ENCODE peak calls at places on chromosomes 2 and 18, in seven cellular contexts. T is cardiac muscle cell, Z is brain microvascular endothelial cell, E is fibroblast of lung, V is ovary, S is bronchial epithelial cell, I is GM23338. B is an unnamed sample.

GRCh38 chr2:179850188-179850587 is 11.2 kb downstream of the ZNF385B start:
- DNase-seq in I (no peak), S (peak; percentile 64), Z (peak; percentile 63), T (no peak), E (peak; percentile 75), V (no peak), B (no peak)

GRCh38 chr2:10901160-10901559 is 10.6 kb upstream of the KCNF1 start:
- DNase-seq in S (peak; percentile 89), I (no peak), Z (no peak), T (no peak), V (no peak), E (peak; percentile 39), B (no peak)

GRCh38 chr2:67514515-67514914 is 117.4 kb downstream of the ETAA1 start:
- DNase-seq in T (no peak), I (no peak), E (peak; percentile 49), Z (no peak), V (no peak), S (peak; percentile 69), B (no peak)

GRCh38 chr18:13332874-13333273 is 114.3 kb downstream of the LDLRAD4 start:
- DNase-seq in E (no peak), T (no peak), I (no peak), S (no peak), V (no peak), Z (no peak), B (no peak)

GRCh38 chr2:131520526-131520925 is 7.2 kb upstream of the CCDC74A start:
- DNase-seq in E (no peak), V (no peak), S (no peak), Z (no peak), I (no peak), T (no peak), B (no peak)

GRCh38 chr2:16034975-16035746 is 94.8 kb downstream of the MYCN start:
- DNase-seq in V (no peak), I (no peak), T (no peak), S (no peak), E (no peak), Z (no peak), B (no peak)

GRCh38 chr2:240513544-240514287 is 44.1 kb downstream of the ANKMY1 start:
- DNase-seq in V (peak; percentile 42), I (peak; percentile 91), Z (peak; percentile 85), T (peak; percentile 63), E (peak; percentile 73), S (peak; percentile 82), B (peak; percentile 94)

GRCh38 chr18:59219672-59220163 is at the start of gene GRP:
- DNase-seq in S (no peak), T (peak; percentile 23), V (no peak), E (no peak), I (peak; percentile 59), Z (no peak), B (peak; percentile 77)

GRCh38 chr18:68991281-68991680 is 193.4 kb downstream of the CCDC102B start:
- DNase-seq in V (no peak), T (no peak), Z (peak; percentile 43), S (no peak), E (peak; percentile 70), I (no peak), B (no peak)

GRCh38 chr2:26905341-26906198 is 57.6 kb downstream of the DPYSL5 start:
- DNase-seq in S (no peak), V (no peak), E (no peak), T (no peak), I (no peak), Z (no peak), B (no peak)

GRCh38 chr2:121075006-121075545 is 209.9 kb downstream of the TFCP2L1 start:
- DNase-seq in E (peak; percentile 98), S (peak; percentile 89), V (peak; percentile 73), Z (peak; percentile 98), T (peak; percentile 83), I (peak; percentile 94), B (peak; percentile 90)

GRCh38 chr2:8502316-8502715 is 179.5 kb upstream of the ID2 start:
- DNase-seq in V (peak; percentile 56), E (no peak), Z (no peak), I (no peak), S (no peak), T (no peak), B (no peak)

GRCh38 chr2:8508766-8509165 is 173.1 kb upstream of the ID2 start:
- DNase-seq in Z (no peak), S (no peak), I (no peak), V (no peak), E (no peak), T (no peak), B (no peak)

GRCh38 chr2:8506771-8507170 is 175.1 kb upstream of the ID2 start:
- DNase-seq in S (peak; percentile 50), V (no peak), E (no peak), Z (no peak), T (no peak), I (no peak), B (no peak)

GRCh38 chr2:8509613-8510012 is 172.2 kb upstream of the ID2 start:
- DNase-seq in S (no peak), I (no peak), Z (no peak), V (no peak), T (no peak), E (no peak), B (no peak)

GRCh38 chr2:8505311-8505920 is 176.4 kb upstream of the ID2 start:
- DNase-seq in S (no peak), I (no peak), T (peak; percentile 39), V (no peak), E (no peak), Z (no peak), B (no peak)
- H3K36me3 ChIP-seq in S (no peaks in the 10 kb centered on the region), I (no peaks in the 10 kb centered on the region), T (no peaks in the 10 kb centered on the region), V (no peaks in the 10 kb centered on the region), E (no peaks in the 10 kb centered on the region), Z (no peaks in the 10 kb centered on the region), B (no peaks in the 10 kb centered on the region)

GRCh38 chr2:158457826-158458616 is 1.3 kb downstream of the PKP4 start:
- DNase-seq in I (peak; percentile 97), V (peak; percentile 67), S (peak; percentile 41), E (peak; percentile 63), Z (peak; percentile 41), T (peak; percentile 93), B (peak; percentile 83)

GRCh38 chr2:158456309-158457066 is at the start of the genes CCDC148 and PKP4:
- DNase-seq in I (peak; percentile 96), V (peak; percentile 91), E (peak; percentile 92), S (peak; percentile 84), T (peak; percentile 96), Z (peak; percentile 90), B (peak; percentile 93)

GRCh38 chr2:158458617-158458920 is 1.8 kb downstream of the PKP4 start:
- DNase-seq in I (no peak), E (peak; percentile 29), T (no peak), S (no peak), Z (no peak), V (no peak), B (no peak)

GRCh38 chr2:158459161-158460003 is 2.6 kb downstream of the PKP4 start:
- DNase-seq in S (peak; percentile 48), T (no peak), I (no peak), Z (no peak), E (no peak), V (no peak), B (no peak)

DNA sequence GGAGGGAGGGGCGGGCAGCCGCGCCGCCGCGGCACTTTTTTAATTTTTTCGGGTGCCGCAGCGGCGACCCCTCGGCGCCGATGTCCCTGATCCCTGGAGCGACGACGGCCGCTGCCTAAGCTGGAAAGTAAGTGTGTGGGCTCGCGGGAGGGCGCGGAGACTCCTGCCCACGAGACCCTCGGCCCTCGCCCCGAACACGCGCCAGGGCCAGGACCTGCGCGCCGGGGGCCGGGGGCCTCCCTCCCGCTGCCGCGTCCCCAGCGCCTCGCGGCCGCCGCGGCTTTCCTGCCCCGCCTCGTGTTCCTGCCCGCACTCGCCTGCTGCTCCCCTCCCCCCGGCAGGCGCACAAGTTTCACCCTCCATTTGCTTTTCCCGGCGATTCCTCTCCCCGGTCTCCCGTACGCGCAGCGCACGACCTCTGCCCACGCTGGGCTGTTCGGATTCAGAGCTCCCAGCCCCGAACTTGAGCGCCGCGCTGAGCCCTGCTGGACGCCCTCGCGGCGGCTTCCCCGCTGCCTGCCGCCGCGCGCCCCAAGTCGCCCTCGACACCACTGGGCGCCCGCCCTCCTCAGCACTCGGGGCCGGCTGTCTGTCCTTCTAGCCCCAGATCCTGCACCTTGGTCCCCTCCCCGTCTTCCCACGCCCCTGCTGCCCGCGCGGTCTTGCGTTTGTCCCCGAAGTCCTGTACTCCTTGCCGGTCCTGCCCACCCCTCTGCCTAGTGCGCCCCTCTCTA is 507 bp downstream of the PKP4 start:
- DNase-seq in Z (peak; percentile 47), I (peak; percentile 63), E (peak; percentile 64), S (peak; percentile 55), V (peak; percentile 68), T (peak; percentile 76), B (peak; percentile 73)
- H3K36me3 ChIP-seq in Z (no peaks in the 10 kb centered on the region), I (no peaks in the 10 kb centered on the region), E (no peaks in the 10 kb centered on the region), S (no peaks in the 10 kb centered on the region), V (no peaks in the 10 kb centered on the region), T (no peaks in the 10 kb centered on the region), B (no peaks in the 10 kb centered on the region)

GRCh38 chr2:220937231-220937630 is 634.9 kb downstream of the EPHA4 start:
- DNase-seq in I (no peak), T (no peak), S (no peak), E (no peak), Z (no peak), V (no peak), B (no peak)

GRCh38 chr2:220941683-220942082 is 630.4 kb downstream of the EPHA4 start:
- DNase-seq in S (no peak), I (no peak), V (no peak), E (no peak), Z (no peak), T (no peak), B (no peak)

GRCh38 chr2:220935789-220936321 is 636.2 kb downstream of the EPHA4 start:
- DNase-seq in V (no peak), E (peak; percentile 16), Z (no peak), I (no peak), T (no peak), S (peak; percentile 26), B (no peak)

GRCh38 chr2:220936641-220937197 is 635.4 kb downstream of the EPHA4 start:
- DNase-seq in Z (no peak), V (no peak), S (no peak), E (no peak), T (no peak), I (peak; percentile 3), B (peak; percentile 5)

DNA sequence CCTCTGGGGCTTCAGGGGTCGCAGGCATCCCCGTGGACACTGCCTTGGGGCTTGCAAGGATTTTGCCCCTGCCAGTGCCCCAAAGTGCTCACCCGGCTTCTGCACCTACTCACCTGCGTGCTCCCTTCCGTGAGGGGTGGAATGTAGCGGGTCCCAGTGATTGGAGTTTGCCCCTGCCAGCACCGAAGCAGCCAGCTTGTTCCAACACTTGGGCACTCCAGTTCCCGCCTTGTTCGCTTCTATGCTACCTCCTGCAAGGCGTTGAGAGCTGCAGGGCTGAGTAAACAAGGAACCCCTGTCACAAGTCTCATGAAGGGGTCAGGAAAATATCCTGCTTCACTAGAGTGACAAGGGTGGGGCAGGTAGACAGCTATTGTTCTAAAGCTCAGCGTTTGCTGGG is 631.5 kb downstream of the EPHA4 start:
- DNase-seq in S (no peak), T (no peak), I (no peak), E (no peak), Z (no peak), V (no peak), B (no peak)
- H3K36me3 ChIP-seq in S (no peaks in the 10 kb centered on the region), T (no peaks in the 10 kb centered on the region), I (no peaks in the 10 kb centered on the region), E (no peaks in the 10 kb centered on the region), Z (no peaks in the 10 kb centered on the region), V (no peaks in the 10 kb centered on the region), B (no peaks in the 10 kb centered on the region)

DNA sequence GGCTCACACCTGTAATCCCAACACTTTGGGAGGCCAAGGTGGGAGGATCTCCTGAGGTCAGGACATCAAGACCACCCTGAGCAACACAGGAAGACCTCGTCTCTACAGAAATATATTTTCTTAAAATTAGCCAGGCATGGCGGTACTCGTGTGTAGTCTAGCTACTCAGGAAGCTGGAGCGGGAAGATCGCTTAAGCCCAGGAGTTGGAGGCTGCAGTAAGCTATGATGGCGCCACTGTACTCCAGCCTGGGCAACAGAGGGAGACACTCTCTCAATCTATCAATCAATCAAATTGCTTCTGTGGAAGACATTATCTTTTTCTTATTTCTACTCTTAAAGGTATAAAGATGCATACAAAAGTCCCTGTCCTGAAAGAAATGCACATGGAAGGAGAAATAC is 11.3 kb downstream of the FEZ2 start:
- DNase-seq in S (no peak), Z (no peak), T (no peak), V (no peak), I (no peak), E (no peak), B (no peak)
- H3K36me3 ChIP-seq in S (peaks cover 9% of the 10 kb centered on the region), Z (peaks cover 21% of the 10 kb centered on the region), T (peaks cover under 1% of the 10 kb centered on the region), V (no peaks in the 10 kb centered on the region), I (peaks cover 17% of the 10 kb centered on the region), E (peaks cover 4% of the 10 kb centered on the region), B (peaks cover 3% of the 10 kb centered on the region)

B was measured in H7.